ENCODE peak calls at places on chromosomes 11 and 22, in ten cellular contexts. E is AG09309; U is breast epithelium; Z is A549; A is right lobe of liver; S is left ventricle myocardium inferior; J is AG10803; B is CD8-positive, alpha-beta T cell; V is fibroblast of pulmonary artery; R is IMR-90. I is an unnamed sample.

GRCh38 chr22:19825016-19825339 is 29.7 kb downstream of the GNB1L start:
- DNase-seq in E (no peak), J (no peak), B (no peak), Z (no peak), A (no peak), V (no peak), S (no peak), U (no peak), R (no peak), I (no peak)

GRCh38 chr11:84993386-84993785 is 633.8 kb downstream of the DLG2 start:
- DNase-seq in J (peak; percentile 29), Z (peak; percentile 2), A (no peak), U (no peak), E (no peak), S (no peak), B (no peak), V (peak; percentile 0), R (no peak), I (peak; percentile 31)

GRCh38 chr22:21685164-21685513 is 19.3 kb downstream of the PPIL2 start:
- DNase-seq in S (no peak), V (no peak), U (no peak), A (no peak), Z (no peak), J (no peak), B (no peak), R (no peak), E (no peak), I (no peak)

GRCh38 chr11:93668171-93668570 is 6.7 kb downstream of the CEP295 start:
- DNase-seq in U (no peak), V (no peak), B (no peak), A (no peak), R (peak; percentile 5), S (no peak), E (no peak), Z (no peak), J (peak; percentile 10), I (peak; percentile 19)

GRCh38 chr11:119316729-119317591 is at the start of gene MCAM:
- DNase-seq in J (no peak), V (no peak), E (no peak), B (no peak), R (peak; percentile 48), S (peak; percentile 50), A (peak; percentile 47), Z (no peak), U (no peak), I (no peak)

GRCh38 chr11:125967515-125967914 is 21.7 kb downstream of the VSIG10L2 start:
- DNase-seq in U (no peak), E (no peak), V (no peak), B (no peak), S (no peak), R (no peak), J (no peak), Z (no peak), A (no peak), I (no peak)

GRCh38 chr11:61853698-61854169 is 25.6 kb downstream of the FADS2 start:
- DNase-seq in A (no peak), E (no peak), R (no peak), Z (no peak), B (no peak), S (no peak), V (no peak), U (no peak), J (no peak), I (no peak)

GRCh38 chr11:22703561-22703960 is 37.1 kb downstream of the GAS2 start:
- DNase-seq in S (no peak), J (no peak), U (no peak), Z (no peak), R (peak; percentile 49), A (no peak), E (no peak), B (no peak), V (peak; percentile 31), I (no peak)

DNA sequence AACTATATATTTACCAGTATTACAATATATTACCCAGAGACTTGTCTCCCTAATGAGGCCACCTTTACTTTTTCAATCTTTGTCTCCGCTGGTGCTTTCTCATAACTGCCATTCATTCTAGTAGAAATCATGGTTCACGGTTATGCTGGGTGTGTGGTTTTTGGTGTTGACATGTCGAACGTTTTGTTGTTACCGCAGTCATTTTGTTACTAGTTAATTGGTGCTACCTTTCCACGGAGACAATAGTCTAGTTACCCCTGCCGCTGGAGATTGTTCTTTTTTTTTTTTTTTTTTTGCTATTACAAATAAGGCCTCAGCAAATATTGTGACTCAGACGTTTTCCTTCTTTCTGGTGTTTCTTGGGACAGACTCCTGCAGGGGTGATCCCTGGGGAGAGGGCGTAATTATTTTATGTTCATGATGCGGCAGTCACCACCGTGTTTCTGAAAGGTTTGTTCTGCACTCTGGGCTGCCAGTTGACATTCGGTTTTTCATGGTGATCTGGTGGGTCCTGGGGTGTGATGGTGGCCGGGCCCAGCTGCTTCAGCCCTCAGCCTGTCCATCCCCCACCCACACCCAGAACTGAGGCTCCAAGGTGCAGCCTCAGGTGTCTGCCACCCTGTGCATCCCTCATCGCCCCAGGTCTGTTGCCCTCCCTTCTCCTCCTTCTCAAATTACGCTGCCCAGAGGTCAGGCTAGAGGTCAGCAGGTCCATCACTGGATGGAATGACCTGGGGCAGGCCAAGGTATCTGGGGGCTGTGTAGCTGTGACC is 28.6 kb downstream of the LRP5 start:
- DNase-seq in B (no peak), J (no peak), E (no peak), S (no peak), Z (peak; percentile 56), U (no peak), V (no peak), R (no peak), A (no peak), I (peak; percentile 66)
- H3K4me3 ChIP-seq in B (no peak overlapping the region), J (no peak overlapping the region), E (no peak overlapping the region), S (no peak overlapping the region), Z (no peak overlapping the region), U (no peak overlapping the region), V (no peak overlapping the region), R (no peak overlapping the region), A (no peak overlapping the region), I (no peak overlapping the region)

GRCh38 chr11:68715685-68716084 is 31.3 kb downstream of the GAL start:
- DNase-seq in R (no peak), E (no peak), Z (no peak), B (no peak), V (no peak), S (no peak), A (no peak), U (no peak), J (no peak), I (no peak)

GRCh38 chr11:68722143-68722542 is 29.2 kb downstream of the TESMIN start:
- DNase-seq in R (no peak), Z (no peak), S (no peak), U (no peak), E (no peak), J (no peak), A (no peak), V (no peak), B (no peak), I (no peak)

GRCh38 chr11:68724293-68724692 is 27.0 kb downstream of the TESMIN start:
- DNase-seq in Z (no peak), S (no peak), R (no peak), E (no peak), J (no peak), V (no peak), B (no peak), U (no peak), A (no peak), I (no peak)

DNA sequence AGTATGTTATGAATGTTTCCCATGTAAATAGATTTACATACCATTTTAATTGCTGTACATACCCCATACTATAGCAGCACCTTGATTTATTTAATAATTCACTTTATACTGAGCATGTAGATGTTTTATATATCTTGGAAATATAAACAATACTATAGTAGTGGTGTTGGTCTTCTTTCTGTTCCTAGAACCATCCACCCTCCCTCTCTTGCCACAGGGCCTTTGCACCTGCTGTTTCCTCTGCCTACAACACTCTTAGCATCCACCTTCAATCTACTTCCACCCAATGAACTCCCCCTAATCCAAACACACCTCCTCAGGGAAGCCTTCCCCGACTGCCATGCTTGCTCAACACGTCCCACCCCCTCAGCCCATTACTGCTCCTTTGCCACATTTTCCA is 30.2 kb downstream of the TESMIN start:
- DNase-seq in A (no peak), E (no peak), Z (no peak), S (no peak), V (no peak), U (no peak), J (no peak), B (no peak), R (no peak), I (no peak)
- TF ChIP-seq CTCF in A (no peak), E (no peak), Z (no peak), S (no peak), V (no peak), U (no peak), J (no peak), B (no peak), R (no peak), I (no peak)

DNA sequence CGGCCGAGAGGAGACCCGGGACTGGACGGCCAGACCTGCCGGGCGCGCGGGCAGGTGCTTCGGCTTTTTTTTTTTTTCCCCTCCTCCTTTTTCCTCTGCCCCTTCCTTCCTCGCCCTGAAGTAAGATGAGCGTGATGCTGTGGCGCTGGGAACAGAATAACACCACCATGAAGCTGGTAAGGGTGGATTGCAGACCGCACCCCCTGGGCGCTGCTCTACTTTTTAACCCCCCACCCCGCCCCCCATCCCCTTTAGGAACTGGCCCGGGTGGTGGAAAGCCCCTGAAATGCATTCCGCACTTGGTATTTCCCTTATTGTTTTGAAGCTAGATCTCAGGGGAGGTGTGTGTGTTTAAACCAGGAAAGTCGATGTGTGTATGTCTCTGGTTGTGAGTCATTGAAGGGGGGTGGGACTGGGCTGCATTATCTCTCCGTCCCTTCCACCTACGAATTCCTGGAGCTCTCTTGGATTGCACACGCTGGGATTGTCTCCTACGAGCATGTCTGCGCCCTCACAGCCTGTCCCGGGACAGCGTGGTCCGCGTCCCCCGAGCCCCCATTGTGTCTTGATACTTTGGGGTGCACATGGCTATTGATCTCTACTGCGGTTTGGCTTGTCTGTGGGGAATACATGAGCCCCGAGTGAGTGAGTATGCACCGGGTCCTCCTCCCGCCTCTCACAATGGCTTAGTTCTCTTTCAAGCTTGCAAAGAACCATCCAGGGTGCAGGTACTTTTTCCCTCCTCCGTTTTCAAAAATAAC is 64.9 kb downstream of the NAV2 start:
- DNase-seq in R (peak; percentile 84), Z (peak; percentile 32), S (no peak), B (no peak), E (no peak), A (peak; percentile 26), U (no peak), J (peak; percentile 43), V (peak; percentile 81), I (peak; percentile 78)
- H3K4me3 ChIP-seq in R (peak overlapping the region; percentile 41), Z (peak overlapping the region; percentile 64), S (peak overlapping the region; percentile 67), B (no peak overlapping the region), E (peak overlapping the region; percentile 53), A (peak overlapping the region; percentile 71), U (peak overlapping the region; percentile 37), J (peak overlapping the region; percentile 63), V (peak overlapping the region; percentile 52), I (no peak overlapping the region)

DNA sequence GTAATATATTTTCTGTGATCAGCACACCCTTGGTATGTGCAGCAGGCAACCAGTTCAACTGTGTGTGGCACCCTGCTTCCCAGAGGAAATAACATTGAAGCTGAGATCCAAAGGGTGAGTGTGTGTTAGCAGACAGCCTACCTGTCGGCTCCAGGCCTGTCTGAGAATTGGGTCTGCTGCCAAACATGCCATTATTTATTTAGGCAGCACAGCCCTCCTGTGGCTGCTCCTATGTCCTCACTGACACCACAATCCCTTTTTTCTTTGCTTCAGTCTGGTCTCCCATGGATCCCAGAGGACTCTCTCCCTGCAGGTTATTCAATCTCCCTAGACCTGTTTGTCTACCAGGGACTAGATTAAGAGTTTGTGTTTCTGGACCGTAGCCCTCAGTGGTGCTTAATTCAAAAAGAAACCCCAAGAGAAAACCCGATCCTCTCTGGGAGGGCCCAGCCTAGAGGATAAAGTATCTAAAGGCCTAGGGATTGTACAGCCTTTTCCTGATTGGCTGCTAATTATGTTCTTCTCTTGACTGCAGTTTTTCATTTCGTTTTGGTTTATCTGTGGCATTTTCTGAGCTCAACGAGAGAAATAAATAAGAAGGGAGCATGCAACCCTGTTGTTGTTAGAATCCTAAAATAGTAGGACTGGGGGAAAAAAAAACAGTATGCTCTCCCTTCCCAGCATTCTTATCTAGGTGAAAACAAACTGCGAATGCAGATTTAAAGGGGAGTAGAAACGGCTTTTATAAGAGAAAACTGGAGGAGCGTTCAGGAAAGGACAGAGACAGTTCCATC is 24.1 kb downstream of the KCNE3 start:
- DNase-seq in S (no peak), V (peak; percentile 41), Z (peak; percentile 74), J (no peak), E (no peak), A (peak; percentile 35), B (no peak), U (peak; percentile 59), R (peak; percentile 11), I (no peak)
- TF ChIP-seq CTCF in S (peak; percentile 39), V (peak; percentile 19), Z (peak; percentile 69), J (no peak), E (peak; percentile 20), A (peak; percentile 35), B (no peak), U (peak; percentile 66), R (no peak), I (no peak)

I was measured in fibroblast of mammary gland.